ENCODE peak calls at places on chromosomes 13 and 19, in five cellular contexts. N, A, U, Y and D are unnamed samples. For H3K36me3, the result is how much of the 10 kb centered on the place peaks cover.

GRCh38 chr19:51531349-51532315 is at the start of gene SIGLEC6:
- DNase-seq in A (no peak), N (no peak), U (no peak), Y (no peak), D (no peak)

GRCh38 chr13:42218576-42218975 is 53.4 kb upstream of the AKAP11 start:
- DNase-seq in Y (no peak), N (no peak), U (no peak), A (peak), D (no peak)

GRCh38 chr13:61880576-61881283 is 465.1 kb upstream of the PCDH20 start:
- DNase-seq in Y (peak), N (no peak), U (peak), A (peak), D (no peak)

GRCh38 chr13:48497669-48498068 is 35.2 kb downstream of the RCBTB2 start:
- DNase-seq in U (no peak), N (no peak), A (no peak), Y (no peak), D (no peak)

GRCh38 chr13:30382836-30383525 is 39.3 kb upstream of the UBE2L5 start:
- DNase-seq in A (no peak), Y (no peak), N (no peak), U (no peak), D (no peak)

GRCh38 chr19:3175761-3176714 is 2.5 kb upstream of the S1PR4 start:
- DNase-seq in A (peak), N (no peak), U (peak), Y (peak), D (peak)

GRCh38 chr19:45657520-45658163 is 10.4 kb upstream of the GIPR start:
- DNase-seq in N (no peak), U (no peak), Y (no peak), A (no peak), D (no peak)

GRCh38 chr19:3451451-3451866 is 28.9 kb downstream of the SMIM24 start:
- DNase-seq in A (peak), N (no peak), U (no peak), Y (no peak), D (no peak)

GRCh38 chr13:33380487-33381079 is 95.0 kb upstream of the STARD13 start:
- DNase-seq in N (no peak), U (no peak), Y (no peak), A (no peak), D (no peak)

GRCh38 chr13:114222461-114222968 is 12.2 kb upstream of the CDC16 start:
- DNase-seq in A (no peak), Y (peak), U (no peak), N (no peak), D (no peak)

GRCh38 chr19:5967994-5968430 is 9.9 kb downstream of the RANBP3 start:
- DNase-seq in A (peak), N (peak), Y (peak), U (peak), D (peak)

GRCh38 chr19:22606212-22606553 is 27.9 kb upstream of the ZNF492 start:
- DNase-seq in U (no peak), N (no peak), Y (no peak), A (no peak), D (no peak)

GRCh38 chr19:16588089-16588823 is 16.0 kb upstream of the SLC35E1 start:
- DNase-seq in U (no peak), N (no peak), Y (peak), A (no peak), D (peak)

DNA sequence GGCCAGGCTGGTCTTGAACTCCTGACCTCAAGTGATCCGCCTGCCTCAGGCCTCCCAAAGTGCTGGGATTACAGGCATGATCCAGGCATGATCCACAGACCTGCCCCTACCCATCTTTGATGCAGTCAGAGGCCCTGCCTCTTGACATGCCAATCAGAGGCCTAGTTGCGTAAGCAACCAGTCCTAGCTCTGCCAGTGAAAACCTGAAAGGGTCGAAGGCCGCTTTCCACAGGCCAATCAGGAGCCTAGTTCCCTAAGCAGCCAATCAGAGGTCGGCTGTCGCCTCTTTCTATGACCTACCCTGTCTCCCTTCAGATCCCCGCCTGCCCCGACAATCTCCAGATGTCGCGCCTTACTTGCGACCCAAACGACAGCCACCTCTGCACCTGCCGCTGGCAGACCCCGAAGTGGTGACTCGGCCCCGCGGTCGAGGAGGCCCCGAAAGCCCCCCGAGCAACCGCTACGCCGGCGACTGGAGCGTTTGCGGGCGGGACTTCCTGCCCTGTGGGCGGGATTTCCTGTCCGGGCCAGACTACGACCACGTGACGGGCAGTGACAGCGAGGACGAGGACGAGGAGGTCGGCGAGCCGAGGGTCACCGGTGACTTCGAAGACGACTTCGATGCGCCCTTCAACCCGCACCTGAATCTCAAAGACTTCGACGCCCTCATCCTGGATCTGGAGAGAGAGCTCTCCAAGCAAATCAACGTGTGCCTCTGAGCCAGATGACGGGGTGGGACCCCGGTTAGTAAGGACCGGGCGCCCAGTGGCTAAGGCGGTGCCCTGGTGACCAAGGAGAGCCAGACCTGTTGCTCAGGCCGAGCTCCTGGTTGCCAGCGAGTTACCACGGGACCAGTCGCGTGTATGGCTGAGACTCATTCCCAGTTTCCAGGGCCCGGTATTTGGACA is 6.3 kb downstream of the SYDE1 start:
- DNase-seq in Y (no peak), U (no peak), A (no peak), N (no peak), D (no peak)
- H3K36me3 ChIP-seq in Y (half or more), U (under half), A (under half), N (half or more), D (under half)

GRCh38 chr13:99221567-99222239 is 21.0 kb downstream of the UBAC2 start:
- DNase-seq in U (no peak), Y (no peak), A (no peak), N (no peak), D (no peak)

GRCh38 chr13:99226493-99226892 is 25.8 kb downstream of the UBAC2 start:
- DNase-seq in Y (no peak), A (no peak), N (no peak), U (no peak), D (peak)

GRCh38 chr13:99227331-99227900 is 26.8 kb downstream of the UBAC2 start:
- DNase-seq in N (no peak), U (no peak), A (no peak), Y (no peak), D (no peak)

GRCh38 chr13:99225078-99225477 is 24.4 kb downstream of the UBAC2 start:
- DNase-seq in Y (no peak), N (no peak), U (no peak), A (no peak), D (no peak)

GRCh38 chr13:99224019-99224418 is 23.4 kb downstream of the UBAC2 start:
- DNase-seq in A (no peak), U (no peak), N (no peak), Y (no peak), D (no peak)
- H3K9ac ChIP-seq in A (no peak), U (no peak), N (no peak), Y (no peak), D (no peak)

DNA sequence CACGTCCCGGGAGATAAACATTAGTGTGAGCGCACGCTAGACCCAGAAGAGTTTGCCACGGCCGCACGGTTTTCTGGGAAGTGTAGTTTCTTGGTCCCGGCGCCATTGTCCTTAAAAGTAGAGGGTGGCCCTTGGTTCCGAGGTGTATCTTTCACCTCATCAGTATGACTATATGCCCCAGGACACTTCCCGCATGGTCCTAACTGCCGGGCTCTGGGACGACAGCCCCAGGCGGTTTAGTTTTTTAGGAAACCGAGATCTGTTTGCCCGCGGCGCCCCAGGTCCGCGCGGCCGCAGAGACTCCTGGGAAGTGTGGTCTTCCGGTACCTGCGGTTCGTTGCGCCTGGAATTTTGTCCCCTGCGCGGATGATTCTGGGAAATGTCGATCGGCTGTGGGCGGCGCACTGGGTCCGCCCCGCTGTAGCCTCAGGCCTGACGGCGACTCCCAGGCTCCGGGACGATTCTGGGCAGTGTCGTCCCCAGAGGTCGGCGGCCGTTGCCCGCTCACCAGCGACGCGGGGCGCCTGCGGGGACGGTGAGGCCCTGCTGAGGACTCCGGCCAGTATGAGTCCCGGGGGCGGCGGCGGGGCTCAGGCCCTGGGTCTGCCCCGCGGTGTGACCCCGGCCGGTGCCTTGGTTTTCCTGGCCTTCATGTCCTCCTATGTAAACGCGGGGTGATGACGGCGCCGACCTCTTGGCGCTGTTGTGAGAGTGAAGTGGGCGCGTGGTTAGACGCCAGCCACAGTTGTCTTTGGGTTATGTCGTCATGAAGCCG is at the start of gene ZNF181:
- DNase-seq in Y (peak), A (peak), U (peak), N (peak), D (peak)
- H3K36me3 ChIP-seq in Y (under half), A (under half), U (under half), N (under half), D (under half)

GRCh38 chr13:76861859-76862258 is 24.3 kb downstream of the KCTD12 start:
- DNase-seq in N (no peak), U (no peak), Y (no peak), A (no peak), D (no peak)

GRCh38 chr13:76865109-76865508 is 21.1 kb downstream of the KCTD12 start:
- DNase-seq in Y (no peak), N (no peak), A (no peak), U (no peak), D (no peak)

GRCh38 chr13:76863022-76863421 is 23.2 kb downstream of the KCTD12 start:
- DNase-seq in N (no peak), Y (no peak), A (no peak), U (no peak), D (no peak)

GRCh38 chr13:76865996-76866503 is 20.2 kb downstream of the KCTD12 start:
- DNase-seq in N (no peak), Y (no peak), A (no peak), U (no peak), D (no peak)

DNA sequence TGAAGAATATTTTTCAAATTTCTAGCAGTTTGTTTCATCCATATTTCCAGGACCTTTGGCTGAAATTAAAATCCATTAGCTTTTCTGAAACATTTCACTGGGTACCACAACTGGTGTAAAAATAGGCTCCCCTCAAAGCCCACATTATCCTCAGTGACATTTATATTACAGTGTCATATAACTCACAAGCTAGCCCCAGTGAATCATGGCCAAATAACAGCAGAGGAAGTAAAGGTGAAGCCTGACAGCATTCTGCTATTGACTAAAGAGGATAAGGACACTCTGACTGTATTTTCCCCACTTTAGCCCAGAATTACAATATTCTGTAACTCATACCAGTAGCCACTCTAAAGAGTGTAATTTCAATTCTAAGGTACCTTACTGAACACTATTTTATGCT is 21.9 kb downstream of the KCTD12 start:
- DNase-seq in U (no peak), A (no peak), Y (no peak), N (no peak), D (no peak)
- H3K9ac ChIP-seq in U (no peak), A (no peak), Y (no peak), N (no peak), D (no peak)

GRCh38 chr19:36821758-36822157 is 16.4 kb downstream of the ZNF790 start:
- DNase-seq in N (no peak), A (no peak), Y (no peak), U (no peak), D (no peak)

GRCh38 chr19:36819130-36819630 is 19.0 kb downstream of the ZNF790 start:
- DNase-seq in N (no peak), A (peak), Y (no peak), U (no peak), D (peak)
- H3K36me3 ChIP-seq in N (half or more), A (half or more), Y (under half), U (under half), D (under half)

DNA sequence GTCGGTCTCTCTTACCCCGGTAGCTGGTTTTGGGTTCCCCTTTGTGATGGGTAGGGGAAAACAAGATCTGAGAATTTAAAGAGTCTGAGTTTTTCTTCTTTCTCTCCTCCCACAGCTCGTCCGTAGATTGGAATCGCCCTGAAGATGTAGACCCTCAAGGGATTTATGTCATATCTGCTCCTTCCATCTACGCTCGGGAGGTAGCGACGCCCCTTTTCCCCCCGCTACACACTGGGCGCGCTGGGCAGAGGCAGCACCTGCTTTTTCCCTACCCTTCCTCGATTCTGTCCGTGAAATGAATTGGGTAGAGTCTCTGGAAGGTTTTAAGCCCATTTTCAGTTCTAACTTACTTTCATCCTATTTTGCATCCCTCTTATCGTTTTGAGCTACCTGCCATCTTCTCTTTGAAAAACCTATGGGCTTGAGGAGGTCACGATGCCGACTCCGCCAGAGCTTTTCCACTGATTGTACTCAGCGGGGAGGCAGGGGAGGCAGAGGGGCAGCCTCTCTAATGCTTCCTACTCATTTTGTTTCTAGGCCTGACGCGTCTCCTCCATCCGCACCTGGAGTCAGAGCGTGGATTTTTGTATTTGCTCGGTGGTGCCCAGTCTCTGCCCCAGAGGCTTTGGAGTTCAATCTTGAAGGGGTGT is 7.1 kb upstream of the SELENOV start:
- DNase-seq in N (no peak), A (no peak), Y (no peak), U (no peak), D (no peak)
- H3K9ac ChIP-seq in N (no peak), A (no peak), Y (peak), U (peak), D (peak)

DNA sequence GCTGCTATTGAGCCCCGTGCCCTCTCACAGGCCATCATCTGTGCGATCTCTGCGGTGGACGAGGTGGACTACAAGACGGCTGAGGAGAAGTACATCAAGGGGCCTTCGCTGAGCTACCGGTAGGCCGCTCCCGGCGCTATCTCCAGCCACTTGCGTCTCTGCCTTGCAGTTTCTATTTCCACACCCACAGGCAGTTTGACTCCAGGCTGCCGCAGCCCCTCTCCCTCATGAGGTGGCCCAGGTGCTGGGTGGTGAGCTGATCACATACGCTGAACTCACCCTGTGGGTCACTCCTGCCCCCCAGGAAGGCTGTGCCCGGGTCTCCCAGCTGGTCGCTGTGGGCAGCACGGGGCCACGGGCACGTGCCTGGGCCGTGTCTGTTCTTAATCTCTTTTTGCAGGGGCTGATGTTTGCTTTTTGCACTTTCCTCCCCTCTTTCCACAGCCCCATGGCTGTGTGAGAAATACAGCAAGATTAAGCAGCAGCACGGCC is 10.6 kb upstream of the NDUFS7 start:
- DNase-seq in A (no peak), N (no peak), Y (no peak), U (no peak), D (no peak)
- H3K36me3 ChIP-seq in A (under half), N (half or more), Y (half or more), U (under half), D (under half)

DNA sequence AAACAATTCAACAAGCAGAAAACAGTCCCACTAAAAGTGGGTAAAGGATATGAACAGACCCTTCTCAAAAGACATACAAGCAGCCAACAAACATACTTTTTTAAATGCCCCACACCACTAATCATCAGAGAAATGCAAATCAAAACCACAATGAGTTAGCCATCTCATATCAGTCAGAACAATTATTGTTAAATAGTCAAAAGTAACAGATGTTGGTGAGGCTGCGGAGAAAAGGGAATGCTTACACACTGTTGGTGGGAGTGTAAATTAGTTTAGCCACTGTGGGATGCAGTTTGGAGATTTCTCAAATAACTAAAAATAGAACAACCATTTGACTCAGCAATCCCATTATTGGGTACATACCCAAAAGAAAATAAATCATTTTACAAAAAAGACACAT is 8.7 kb downstream of the ZNF529 start:
- DNase-seq in N (no peak), Y (no peak), A (no peak), U (no peak), D (peak)
- H3K9ac ChIP-seq in N (no peak), Y (no peak), A (no peak), U (no peak), D (no peak)

DNA sequence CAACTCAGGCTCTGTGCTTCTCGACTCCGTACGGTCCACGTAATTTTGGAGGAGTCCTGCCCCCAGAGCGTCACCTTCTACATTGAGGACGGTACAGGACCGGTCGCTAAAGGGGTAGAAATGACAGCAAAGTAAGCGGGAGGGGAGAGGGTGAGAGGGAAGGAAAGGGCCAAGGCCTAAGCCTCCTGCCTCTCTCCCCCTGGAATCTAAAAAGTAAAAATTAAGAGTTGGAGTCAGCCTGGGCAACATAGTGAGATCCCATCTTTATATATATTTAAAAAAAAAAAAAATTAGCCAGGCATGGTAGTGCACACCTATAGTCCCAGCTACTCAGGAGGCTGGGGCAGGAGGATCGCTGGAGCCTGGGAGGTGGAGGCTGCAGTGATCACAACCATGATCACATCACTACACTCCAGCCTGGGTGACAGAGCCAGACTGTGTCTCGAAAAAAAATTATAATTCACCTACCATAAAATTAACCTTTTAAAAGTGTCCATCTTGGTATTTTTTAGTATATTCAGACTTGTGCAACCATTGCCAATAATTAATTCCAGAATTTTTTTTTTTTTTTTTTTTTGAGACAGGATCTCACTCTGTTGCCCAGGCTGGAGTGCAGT is 12.6 kb downstream of the SLC1A5 start:
- DNase-seq in N (no peak), A (no peak), Y (no peak), U (no peak), D (no peak)
- H3K36me3 ChIP-seq in N (half or more), A (half or more), Y (half or more), U (under half), D (under half)